ENCODE peak calls at places on chromosomes 4 and X, in four cellular contexts. B, G, Z and Q are unnamed samples.
A peak's percentile ranks its signal among the peaks of the same experiment; 100 is the strongest.

GRCh38 chrX:39814391-39814790 is 283.4 kb downstream of the BCOR start:
- DNase-seq in Z (no peak), G (peak; percentile 62), B (no peak), Q (no peak)

GRCh38 chr4:42083816-42084215 is 68.6 kb downstream of the BEND4 start:
- DNase-seq in G (no peak), B (no peak), Z (no peak), Q (no peak)

GRCh38 chr4:154779362-154779947 is 1.6 kb upstream of the RBM46 start:
- DNase-seq in B (no peak), G (no peak), Z (no peak), Q (no peak)

GRCh38 chrX:83145910-83146309 is 362.2 kb upstream of the POU3F4 start:
- DNase-seq in Z (no peak), B (no peak), G (no peak), Q (no peak)

GRCh38 chrX:109600114-109600710 is 24.8 kb downstream of the KCNE5 start:
- DNase-seq in B (no peak), Z (no peak), G (no peak), Q (no peak)

GRCh38 chr4:15385928-15386327 is 41.9 kb upstream of the C1QTNF7 start:
- DNase-seq in G (no peak), B (peak; percentile 77), Z (peak; percentile 89), Q (no peak)

GRCh38 chr4:186770446-186771175 is 47.0 kb upstream of the FAT1 start:
- DNase-seq in Z (no peak), G (no peak), B (no peak), Q (no peak)

GRCh38 chr4:96352051-96352517 is 512.2 kb downstream of the PDHA2 start:
- DNase-seq in Z (no peak), B (no peak), G (no peak), Q (no peak)

GRCh38 chr4:86991998-86992397 is 57.2 kb downstream of the AFF1 start:
- DNase-seq in G (no peak), B (no peak), Z (no peak), Q (no peak)

GRCh38 chr4:271492-272103 is 33.7 kb downstream of the ZNF732 start:
- DNase-seq in B (no peak), G (no peak), Z (no peak), Q (no peak)
- H3K9me3 ChIP-seq in B (no peaks in the 10 kb centered on the region), G (peaks cover 21% of the 10 kb centered on the region), Z (peaks cover 96% of the 10 kb centered on the region), Q (no peaks in the 10 kb centered on the region)

GRCh38 chr4:2924286-2924685 is 38.9 kb downstream of the NOP14 start:
- DNase-seq in Z (peak; percentile 59), G (peak; percentile 35), B (peak; percentile 50), Q (peak; percentile 31)
- H3K36me3 ChIP-seq in Z (peaks cover 32% of the 10 kb centered on the region), G (peaks cover 34% of the 10 kb centered on the region), B (peaks cover 1% of the 10 kb centered on the region), Q (peaks cover 14% of the 10 kb centered on the region)

GRCh38 chr4:568351-568652 is 7.8 kb downstream of the TMEM271 start:
- DNase-seq in G (no peak), Z (no peak), B (no peak), Q (no peak)
- H3K9me3 ChIP-seq in G (no peaks in the 10 kb centered on the region), Z (no peaks in the 10 kb centered on the region), B (no peaks in the 10 kb centered on the region), Q (no peaks in the 10 kb centered on the region)

GRCh38 chrX:13716455-13716854 is 18.0 kb downstream of the TRAPPC2 start:
- DNase-seq in B (no peak), G (peak; percentile 43), Z (no peak), Q (no peak)
- H3K36me3 ChIP-seq in B (peaks cover 5% of the 10 kb centered on the region), G (no peaks in the 10 kb centered on the region), Z (peaks cover 4% of the 10 kb centered on the region), Q (no peaks in the 10 kb centered on the region)

GRCh38 chr4:28254003-28254402 is 1393.4 kb downstream of the STIM2 start:
- DNase-seq in G (no peak), B (no peak), Z (no peak), Q (peak; percentile 42)
- H3K9me3 ChIP-seq in G (no peaks in the 10 kb centered on the region), B (peaks cover 1% of the 10 kb centered on the region), Z (no peaks in the 10 kb centered on the region), Q (no peaks in the 10 kb centered on the region)

GRCh38 chr4:118113220-118113619 is 78.9 kb downstream of the NDST3 start:
- DNase-seq in B (no peak), G (no peak), Z (no peak), Q (no peak)
- H3K36me3 ChIP-seq in B (no peaks in the 10 kb centered on the region), G (no peaks in the 10 kb centered on the region), Z (no peaks in the 10 kb centered on the region), Q (no peaks in the 10 kb centered on the region)

DNA sequence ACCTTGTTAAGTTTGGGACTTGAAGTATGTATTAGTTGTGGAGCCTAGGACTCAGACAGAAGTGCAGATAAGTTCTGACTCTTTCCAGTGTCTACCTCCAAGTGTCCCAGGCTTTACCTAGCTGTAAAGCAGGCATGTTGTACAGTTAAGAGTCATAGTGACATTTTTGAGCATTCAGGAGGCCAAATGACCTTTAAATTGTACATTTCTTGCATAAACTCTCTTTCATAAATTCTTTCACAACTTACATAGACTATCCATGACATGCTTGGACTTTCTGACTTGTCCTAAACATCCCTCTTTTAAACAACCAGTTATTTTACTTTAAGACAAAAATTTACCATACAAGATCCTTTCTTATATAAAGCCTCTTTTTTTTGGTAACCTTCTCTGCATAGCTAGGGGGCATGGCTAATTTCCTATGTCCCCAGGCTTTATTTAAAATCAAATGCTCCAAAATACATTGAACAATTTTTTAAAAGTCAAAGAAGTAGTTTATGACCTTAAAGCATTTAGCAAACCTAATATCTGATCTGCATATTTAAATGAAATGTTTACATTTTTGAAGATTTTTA is 40.1 kb upstream of the UGT8 start:
- DNase-seq in B (no peak), Z (no peak), G (no peak), Q (no peak)
- H3K9me3 ChIP-seq in B (peaks cover 1% of the 10 kb centered on the region), Z (peaks cover 5% of the 10 kb centered on the region), G (peaks cover 5% of the 10 kb centered on the region), Q (no peaks in the 10 kb centered on the region)

DNA sequence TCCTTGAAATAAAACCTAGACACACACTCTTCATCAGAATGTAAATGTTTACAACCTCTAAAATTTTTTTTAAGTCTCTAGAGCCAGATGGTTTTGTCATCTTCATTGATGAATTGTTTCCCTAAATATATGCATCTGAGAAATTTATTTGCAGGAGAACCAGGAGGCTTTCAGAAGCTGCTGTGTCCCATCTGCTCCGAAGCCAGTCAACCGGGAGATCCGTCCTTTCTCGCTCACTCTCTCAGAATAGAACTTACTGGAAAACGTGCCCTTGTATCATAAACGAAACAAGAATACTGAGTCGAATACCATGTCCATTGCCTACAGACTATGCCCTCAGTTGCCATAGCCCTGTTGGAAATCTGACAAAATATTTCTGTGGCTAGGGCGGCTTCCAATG is 103.5 kb downstream of the SLC34A2 start:
- DNase-seq in B (no peak), G (no peak), Z (no peak), Q (no peak)
- H3K36me3 ChIP-seq in B (no peaks in the 10 kb centered on the region), G (peaks cover 24% of the 10 kb centered on the region), Z (no peaks in the 10 kb centered on the region), Q (peaks cover 4% of the 10 kb centered on the region)

DNA sequence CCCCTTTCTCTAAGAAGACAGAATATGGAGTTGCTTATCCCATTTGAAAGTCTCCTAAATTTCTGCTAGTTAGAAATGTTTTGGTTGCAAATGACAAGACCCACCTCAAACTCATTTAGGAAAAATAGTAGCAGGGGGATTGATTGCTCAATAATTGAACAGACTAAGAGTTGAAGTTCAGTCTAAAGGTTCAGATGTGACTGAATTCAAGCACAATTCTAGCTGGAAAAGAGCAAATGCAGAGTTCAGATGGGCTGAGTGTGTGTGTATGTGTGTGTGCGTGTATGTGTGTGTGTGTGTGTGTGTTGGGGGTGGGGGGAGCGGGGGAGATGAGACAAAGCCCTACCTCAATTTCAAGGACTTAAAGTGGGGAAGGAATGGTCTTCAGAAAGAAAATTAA is 35.7 kb upstream of the SH3D19 start:
- DNase-seq in B (no peak), Z (no peak), G (no peak), Q (no peak)
- H3K9me3 ChIP-seq in B (no peaks in the 10 kb centered on the region), Z (no peaks in the 10 kb centered on the region), G (no peaks in the 10 kb centered on the region), Q (no peaks in the 10 kb centered on the region)